ENCODE peak calls at places on chromosomes 3 and 15, in five cellular contexts. L is naive thymus-derived CD4-positive, alpha-beta T cell; J is SK-N-SH; W is endodermal cell; X is stomach. K is an unnamed sample. For H3K4me1 and H3K27me3, the result is how much of the 10 kb centered on the place peaks cover.

GRCh38 chr3:10344944-10345575 is 24.1 kb upstream of the SEC13 start:
- DNase-seq in X (no peak), J (no peak), W (no peak), L (no peak), K (no peak)

GRCh38 chr3:82423485-82423884 is 662.0 kb upstream of the GBE1 start:
- DNase-seq in L (no peak), J (no peak), W (peak), X (no peak), K (no peak)

GRCh38 chr3:2623463-2623862 is 486.7 kb downstream of the IL5RA start:
- DNase-seq in L (no peak), W (no peak), X (no peak), J (no peak), K (no peak)

GRCh38 chr3:181488536-181488935 is 223.2 kb upstream of the SOX2 start:
- DNase-seq in W (no peak), L (no peak), J (no peak), X (no peak), K (no peak)

GRCh38 chr3:28576590-28577220 is 228.1 kb upstream of the AZI2 start:
- DNase-seq in L (no peak), J (peak), W (peak), X (no peak), K (no peak)

GRCh38 chr15:99735868-99736267 is 2.6 kb upstream of the LYSMD4 start:
- DNase-seq in W (no peak), J (no peak), L (no peak), X (no peak), K (no peak)

GRCh38 chr3:40585381-40586016 is 60.7 kb downstream of the ZNF621 start:
- DNase-seq in J (no peak), L (no peak), W (no peak), X (no peak), K (no peak)

GRCh38 chr3:8702560-8702959 is 31.0 kb upstream of the CAV3 start:
- DNase-seq in X (no peak), W (peak), L (no peak), J (no peak), K (no peak)

GRCh38 chr3:17811633-17812032 is 69.2 kb upstream of the TBC1D5 start:
- DNase-seq in J (no peak), L (no peak), W (no peak), X (no peak), K (no peak)

GRCh38 chr3:28905798-28906197 is 375.1 kb upstream of the RBMS3 start:
- DNase-seq in X (no peak), W (no peak), L (no peak), J (no peak), K (no peak)

GRCh38 chr3:36681867-36682266 is 82.5 kb downstream of the DCLK3 start:
- DNase-seq in W (no peak), J (no peak), L (no peak), X (no peak), K (no peak)

GRCh38 chr3:157261000-157261399 is 101.1 kb upstream of the CCNL1 start:
- DNase-seq in W (no peak), X (no peak), L (no peak), J (no peak), K (no peak)

GRCh38 chr3:52385157-52385556 is 59.7 kb downstream of the SEMA3G start:
- DNase-seq in L (no peak), X (no peak), J (peak), W (peak), K (no peak)

GRCh38 chr3:195185574-195185973 is 85.4 kb downstream of the XXYLT1 start:
- DNase-seq in X (no peak), J (no peak), L (no peak), W (peak), K (no peak)

GRCh38 chr3:52299815-52300611 is 12.4 kb downstream of the GLYCTK start:
- DNase-seq in L (no peak), J (peak), X (peak), W (peak), K (no peak)

GRCh38 chr3:60073228-60073627 is 1023.4 kb upstream of the CFAP20DC start:
- DNase-seq in X (no peak), W (no peak), L (no peak), J (no peak), K (no peak)

GRCh38 chr3:10723991-10724390 is 92.0 kb upstream of the SLC6A11 start:
- DNase-seq in J (no peak), L (no peak), X (no peak), W (peak), K (no peak)

GRCh38 chr15:58604455-58604923 is 145.0 kb downstream of the ADAM10 start:
- DNase-seq in J (no peak), L (no peak), W (no peak), X (no peak), K (no peak)

GRCh38 chr3:149547413-149547812 is 72.9 kb downstream of the TM4SF4 start:
- DNase-seq in W (no peak), X (no peak), L (no peak), J (no peak), K (no peak)

GRCh38 chr15:48945386-48945785 is 18.3 kb downstream of the SHC4 start:
- DNase-seq in J (no peak), W (no peak), X (no peak), L (no peak), K (no peak)

GRCh38 chr15:33197636-33198035 is 3.1 kb upstream of the FMN1 start:
- DNase-seq in W (no peak), J (no peak), L (no peak), X (no peak), K (no peak)

GRCh38 chr3:138395865-138396751 is 38.3 kb upstream of the ESYT3 start:
- DNase-seq in L (no peak), X (no peak), J (no peak), W (peak), K (no peak)

GRCh38 chr3:108389361-108389760 is 93.0 kb downstream of the HHLA2 start:
- DNase-seq in X (no peak), L (no peak), W (no peak), J (no peak), K (no peak)

GRCh38 chr3:150146891-150147761 is 176.4 kb upstream of the PFN2 start:
- DNase-seq in L (no peak), W (no peak), J (no peak), X (no peak), K (no peak)

GRCh38 chr3:155741598-155741997 is 3.3 kb downstream of the PLCH1 start:
- DNase-seq in W (no peak), L (no peak), J (no peak), X (no peak), K (no peak)

GRCh38 chr15:28107111-28107893 is 8.2 kb upstream of the OCA2 start:
- DNase-seq in L (no peak), J (no peak), W (peak), X (no peak), K (no peak)

GRCh38 chr3:81492048-81492447 is 269.4 kb downstream of the GBE1 start:
- DNase-seq in L (no peak), X (no peak), W (no peak), J (no peak), K (no peak)

DNA sequence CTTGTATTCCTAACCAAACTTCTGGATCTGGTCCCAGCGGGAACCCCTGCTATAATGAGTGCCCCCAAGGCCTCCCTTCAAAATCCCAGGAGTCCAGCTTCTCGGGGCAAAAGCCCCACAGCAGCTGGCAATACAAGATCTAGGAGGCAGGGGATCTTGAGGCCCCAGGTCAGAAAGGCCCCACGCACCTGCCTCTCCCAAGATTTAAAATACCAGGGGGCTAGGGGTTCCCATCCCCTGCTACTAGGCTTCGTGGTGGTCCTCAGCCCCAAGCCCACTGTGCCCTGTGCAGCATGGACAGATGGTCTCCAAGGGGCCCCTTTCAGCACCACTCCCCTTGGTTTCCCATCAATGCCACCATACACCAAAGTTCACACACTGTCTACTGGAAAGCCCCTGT is 15.8 kb upstream of the CYP11A1 start:
- DNase-seq in X (no peak), J (no peak), L (no peak), W (no peak), K (no peak)
- H3K4me1 ChIP-seq in X (under half), J (under half), L (under half), W (under half), K (under half)

DNA sequence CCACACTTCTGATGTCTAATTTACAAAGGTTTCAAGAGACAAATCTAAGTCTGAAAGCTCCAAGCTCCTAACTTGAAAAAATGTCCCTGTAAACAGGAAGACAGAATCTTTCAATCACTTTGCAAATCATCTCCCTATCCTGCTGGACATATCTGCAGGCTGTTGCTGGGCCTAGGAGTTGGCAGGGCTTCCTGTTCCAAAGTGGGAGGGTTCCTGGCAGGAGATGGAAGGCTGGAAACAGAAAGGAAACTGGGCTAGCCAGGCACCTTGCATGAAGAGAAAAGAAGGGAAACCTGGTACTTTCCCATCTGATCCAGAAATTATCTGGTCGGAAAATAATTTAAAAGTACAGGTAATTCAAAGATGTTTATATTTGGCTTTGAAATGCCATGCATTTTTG is 227.3 kb upstream of the IL12A start:
- DNase-seq in L (no peak), J (peak), W (no peak), X (peak), K (no peak)
- H3K27me3 ChIP-seq in L (under half), J (under half), W (under half), X (under half), K (under half)

DNA sequence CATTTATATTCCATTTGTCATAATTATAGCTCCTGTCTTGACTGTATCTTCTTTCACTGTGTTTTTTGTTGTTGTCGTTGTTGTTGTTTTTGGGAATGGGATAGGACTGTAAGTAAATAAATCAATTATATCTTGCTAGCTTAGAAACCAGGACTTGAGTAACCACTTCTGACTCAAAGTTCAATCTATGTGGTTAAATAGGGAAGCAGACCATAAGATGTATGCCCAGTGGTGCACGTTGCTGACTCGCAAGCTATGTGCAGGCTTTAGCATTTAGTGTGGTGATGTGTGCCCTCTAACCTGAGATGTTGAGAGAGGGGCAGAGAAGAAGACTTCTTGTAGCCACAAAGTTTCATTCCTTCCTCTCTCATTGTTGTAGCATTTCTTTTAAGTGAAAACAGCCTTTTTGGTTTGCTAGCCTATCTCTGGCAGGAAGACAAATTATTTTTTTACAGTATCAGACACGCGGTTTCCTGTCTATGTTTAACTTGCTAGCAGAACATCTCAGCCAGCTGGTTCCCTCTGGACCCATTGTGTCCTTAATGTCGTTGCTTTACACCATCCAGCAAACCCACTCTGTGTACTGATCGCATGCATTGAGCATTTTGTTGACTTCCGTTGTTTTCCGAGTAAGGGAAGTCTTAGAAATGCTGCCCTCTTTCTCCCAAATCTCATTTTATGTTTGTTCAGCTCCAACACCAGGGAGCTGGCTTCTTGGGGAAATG is 52.1 kb downstream of the TGFBR2 start:
- DNase-seq in W (no peak), X (no peak), J (no peak), L (peak), K (no peak)
- H3K4me1 ChIP-seq in W (under half), X (under half), J (under half), L (half or more), K (half or more)

GRCh38 chr15:68984589-68984988 is 29.9 kb upstream of the NOX5 start:
- DNase-seq in X (no peak), L (no peak), W (no peak), J (no peak), K (no peak)
- H3K27me3 ChIP-seq in X (under half), L (under half), W (under half), J (under half), K (under half)

DNA sequence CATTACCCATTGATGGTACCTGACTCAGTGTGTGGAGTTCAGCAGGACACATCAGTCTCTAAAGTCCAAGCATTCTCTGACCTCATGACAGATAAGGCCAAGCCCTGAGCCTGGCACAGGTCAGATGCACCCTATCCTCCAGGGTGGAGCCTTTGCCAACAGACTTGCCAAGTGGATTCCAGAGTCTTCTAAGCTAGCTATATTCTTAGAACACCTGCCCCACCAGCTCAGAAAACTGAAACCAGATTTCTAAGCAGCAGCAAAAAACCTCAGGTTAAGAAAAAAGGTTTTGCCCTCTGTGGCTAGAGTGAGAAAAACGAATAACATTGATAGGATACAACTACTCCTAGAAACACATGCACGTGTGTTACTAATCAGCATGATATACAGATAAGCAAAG is 11.6 kb downstream of the RMDN3 start:
- DNase-seq in X (no peak), J (no peak), W (no peak), L (no peak), K (no peak)
- H3K4me1 ChIP-seq in X (under half), J (under half), W (under half), L (under half), K (under half)

GRCh38 chr15:66148187-66148586 is 105.4 kb downstream of the MEGF11 start:
- DNase-seq in W (no peak), J (no peak), L (no peak), X (no peak), K (no peak)
- H3K27me3 ChIP-seq in W (under half), J (under half), L (under half), X (under half), K (under half)